ENCODE peak calls at places on chromosomes 6 and 20, in four cellular contexts. T is SIG-M5; E is heart left ventricle; Y is activated CD4-positive, alpha-beta T cell treated with anti-CD3 and anti-CD28 coated beads for 4 hours. G is an unnamed sample.
A peak's percentile ranks its signal among the peaks of the same experiment; 100 is the strongest.

GRCh38 chr20:15359056-15359455 is 1021.6 kb upstream of the FLRT3 start:
- DNase-seq in T (no peak), E (no peak), Y (no peak), G (no peak)

GRCh38 chr6:4280031-4280430 is 144.7 kb upstream of the ECI2 start:
- DNase-seq in T (no peak), E (no peak), Y (no peak), G (no peak)

GRCh38 chr6:167420858-167421766 is 96.2 kb downstream of the TTLL2 start:
- DNase-seq in T (no peak), E (no peak), Y (no peak), G (no peak)

GRCh38 chr6:25370175-25371036 is 91.2 kb downstream of the CARMIL1 start:
- DNase-seq in T (no peak), E (no peak), Y (no peak), G (no peak)

GRCh38 chr20:21232546-21233280 is 70.4 kb upstream of the XRN2 start:
- DNase-seq in T (no peak), E (no peak), Y (no peak), G (no peak)

GRCh38 chr6:8888468-8888867 is 453.1 kb upstream of the SLC35B3 start:
- DNase-seq in T (no peak), E (no peak), Y (no peak), G (peak; percentile 64)

GRCh38 chr6:136251394-136251793 is 1.3 kb upstream of the MTFR2 start:
- DNase-seq in T (no peak), E (no peak), Y (no peak), G (no peak)

GRCh38 chr6:142952614-142953013 is 7.6 kb upstream of the HIVEP2 start:
- DNase-seq in T (no peak), E (no peak), Y (no peak), G (no peak)

GRCh38 chr20:62120990-62121775 is 1.1 kb upstream of the LSM14B start:
- DNase-seq in T (peak; percentile 54), E (no peak), Y (no peak), G (peak; percentile 31)

GRCh38 chr6:150617062-150617461 is 17.4 kb downstream of the PLEKHG1 start:
- DNase-seq in T (no peak), E (no peak), Y (no peak), G (no peak)

GRCh38 chr6:20817806-20818320 is 283.6 kb downstream of the CDKAL1 start:
- DNase-seq in T (no peak), E (no peak), Y (no peak), G (peak; percentile 20)

GRCh38 chr6:16769131-16769985 is 8.1 kb upstream of the ATXN1 start:
- DNase-seq in T (peak; percentile 72), E (peak; percentile 68), Y (peak; percentile 67), G (peak; percentile 26)

GRCh38 chr20:50762045-50762422 is 30.7 kb downstream of the PARD6B start:
- DNase-seq in T (no peak), E (no peak), Y (no peak), G (no peak)

GRCh38 chr20:8361008-8361652 is 229.1 kb downstream of the PLCB1 start:
- DNase-seq in T (no peak), E (no peak), Y (no peak), G (no peak)

GRCh38 chr20:19692685-19693119 is 65.4 kb upstream of the RIN2 start:
- DNase-seq in T (no peak), E (peak; percentile 37), Y (no peak), G (peak; percentile 77)

GRCh38 chr6:6910734-6911295 is 196.9 kb upstream of the RREB1 start:
- DNase-seq in T (no peak), E (no peak), Y (no peak), G (no peak)

GRCh38 chr20:13105864-13106457 is 97.2 kb downstream of the SPTLC3 start:
- DNase-seq in T (no peak), E (no peak), Y (no peak), G (peak; percentile 69)

GRCh38 chr6:26021350-26022165 is 59.0 kb downstream of the TRIM38 start:
- DNase-seq in T (peak; percentile 65), E (peak; percentile 95), Y (peak; percentile 84), G (peak; percentile 88)

GRCh38 chr6:156822747-156823206 is 45.6 kb downstream of the ARID1B start:
- DNase-seq in T (no peak), E (no peak), Y (no peak), G (no peak)

GRCh38 chr6:41451515-41452163 is 94.5 kb upstream of the FOXP4 start:
- DNase-seq in T (no peak), E (peak; percentile 71), Y (no peak), G (no peak)

GRCh38 chr20:13930246-13930645 is 60.2 kb downstream of the SEL1L2 start:
- DNase-seq in T (no peak), E (no peak), Y (no peak), G (no peak)